ENCODE peak calls at places on chromosomes 13 and 19, in nine cellular contexts. One of them, this sample, is unnamed.

GRCh38 chr19:18000480-18000980 is 7.4 kb upstream of the ARRDC2 start:
- DNase-seq in GM18507: no peak
- DNase-seq in HFFc6: no peak
- DNase-seq in naive thymus-derived CD8-positive, alpha-beta T cell: no peak
- DNase-seq in amygdala: no peak
- DNase-seq in ecto neural progenitor cell: no peak
- DNase-seq in fibroblast of gingiva: no peak
- DNase-seq in WTC11: no peak
- DNase-seq in prostate gland: no peak
- DNase-seq in this sample: no peak

GRCh38 chr13:110341445-110342247 is 34.6 kb downstream of the COL4A2 start:
- DNase-seq in GM18507: no peak
- DNase-seq in HFFc6: no peak
- DNase-seq in naive thymus-derived CD8-positive, alpha-beta T cell: no peak
- DNase-seq in amygdala: no peak
- DNase-seq in ecto neural progenitor cell: no peak
- DNase-seq in fibroblast of gingiva: no peak
- DNase-seq in WTC11: no peak
- DNase-seq in prostate gland: no peak
- DNase-seq in this sample: no peak

GRCh38 chr19:1837625-1838105 is 10.6 kb downstream of the REXO1 start:
- DNase-seq in GM18507: peak; percentile 70
- DNase-seq in HFFc6: no peak
- DNase-seq in naive thymus-derived CD8-positive, alpha-beta T cell: no peak
- DNase-seq in amygdala: no peak
- DNase-seq in ecto neural progenitor cell: peak; percentile 83
- DNase-seq in fibroblast of gingiva: no peak
- DNase-seq in WTC11: peak; percentile 88
- DNase-seq in prostate gland: no peak
- DNase-seq in this sample: no peak

GRCh38 chr13:31767175-31767900 is 28.0 kb downstream of the RXFP2 start:
- DNase-seq in GM18507: no peak
- DNase-seq in HFFc6: peak; percentile 87
- DNase-seq in naive thymus-derived CD8-positive, alpha-beta T cell: no peak
- DNase-seq in amygdala: no peak
- DNase-seq in ecto neural progenitor cell: no peak
- DNase-seq in fibroblast of gingiva: peak; percentile 84
- DNase-seq in WTC11: no peak
- DNase-seq in prostate gland: no peak
- DNase-seq in this sample: no peak

GRCh38 chr19:31107096-31107495 is 242.1 kb downstream of the TSHZ3 start:
- DNase-seq in GM18507: no peak
- DNase-seq in HFFc6: no peak
- DNase-seq in naive thymus-derived CD8-positive, alpha-beta T cell: no peak
- DNase-seq in amygdala: no peak
- DNase-seq in ecto neural progenitor cell: no peak
- DNase-seq in fibroblast of gingiva: no peak
- DNase-seq in WTC11: no peak
- DNase-seq in prostate gland: no peak
- DNase-seq in this sample: no peak

GRCh38 chr19:48738557-48739399 is 1.6 kb downstream of the RASIP1 start:
- DNase-seq in GM18507: peak; percentile 97
- DNase-seq in HFFc6: peak; percentile 63
- DNase-seq in naive thymus-derived CD8-positive, alpha-beta T cell: peak; percentile 86
- DNase-seq in amygdala: peak; percentile 59
- DNase-seq in ecto neural progenitor cell: peak; percentile 100
- DNase-seq in fibroblast of gingiva: peak; percentile 54
- DNase-seq in WTC11: peak; percentile 99
- DNase-seq in prostate gland: peak; percentile 94
- DNase-seq in this sample: peak; percentile 96

GRCh38 chr13:33150146-33150545 is 133.9 kb downstream of the KL start:
- DNase-seq in GM18507: no peak
- DNase-seq in HFFc6: no peak
- DNase-seq in naive thymus-derived CD8-positive, alpha-beta T cell: no peak
- DNase-seq in amygdala: no peak
- DNase-seq in ecto neural progenitor cell: no peak
- DNase-seq in fibroblast of gingiva: peak; percentile 26
- DNase-seq in WTC11: no peak
- DNase-seq in prostate gland: no peak
- DNase-seq in this sample: no peak

GRCh38 chr13:51838235-51838846 is 6.6 kb downstream of the TMEM272 start:
- DNase-seq in GM18507: no peak
- DNase-seq in HFFc6: peak; percentile 47
- DNase-seq in naive thymus-derived CD8-positive, alpha-beta T cell: no peak
- DNase-seq in amygdala: no peak
- DNase-seq in ecto neural progenitor cell: peak; percentile 32
- DNase-seq in fibroblast of gingiva: peak; percentile 36
- DNase-seq in WTC11: no peak
- DNase-seq in prostate gland: no peak
- DNase-seq in this sample: no peak

GRCh38 chr13:92537485-92537884 is 689.1 kb upstream of the GPC6 start:
- DNase-seq in GM18507: no peak
- DNase-seq in HFFc6: no peak
- DNase-seq in naive thymus-derived CD8-positive, alpha-beta T cell: no peak
- DNase-seq in amygdala: no peak
- DNase-seq in ecto neural progenitor cell: no peak
- DNase-seq in fibroblast of gingiva: no peak
- DNase-seq in WTC11: no peak
- DNase-seq in prostate gland: no peak
- DNase-seq in this sample: no peak

GRCh38 chr13:50588736-50589135 is 254.8 kb downstream of the DLEU7 start:
- DNase-seq in GM18507: no peak
- DNase-seq in HFFc6: no peak
- DNase-seq in naive thymus-derived CD8-positive, alpha-beta T cell: no peak
- DNase-seq in amygdala: no peak
- DNase-seq in ecto neural progenitor cell: no peak
- DNase-seq in fibroblast of gingiva: no peak
- DNase-seq in WTC11: no peak
- DNase-seq in prostate gland: no peak
- DNase-seq in this sample: no peak

GRCh38 chr19:51703655-51704515 is 10.8 kb downstream of the SPACA6 start:
- DNase-seq in GM18507: peak; percentile 96
- DNase-seq in HFFc6: peak; percentile 82
- DNase-seq in naive thymus-derived CD8-positive, alpha-beta T cell: peak; percentile 93
- DNase-seq in amygdala: peak; percentile 81
- DNase-seq in ecto neural progenitor cell: peak; percentile 96
- DNase-seq in fibroblast of gingiva: peak; percentile 94
- DNase-seq in WTC11: peak; percentile 97
- DNase-seq in prostate gland: peak; percentile 97
- DNase-seq in this sample: peak; percentile 98

GRCh38 chr19:50629801-50630200 is 9.9 kb downstream of the SYT3 start:
- DNase-seq in GM18507: no peak
- DNase-seq in HFFc6: no peak
- DNase-seq in naive thymus-derived CD8-positive, alpha-beta T cell: no peak
- DNase-seq in amygdala: no peak
- DNase-seq in ecto neural progenitor cell: no peak
- DNase-seq in fibroblast of gingiva: no peak
- DNase-seq in WTC11: no peak
- DNase-seq in prostate gland: no peak
- DNase-seq in this sample: no peak

GRCh38 chr13:21675095-21676007 is 4.5 kb downstream of the FGF9 start:
- DNase-seq in GM18507: no peak
- DNase-seq in HFFc6: no peak
- DNase-seq in naive thymus-derived CD8-positive, alpha-beta T cell: peak; percentile 24
- DNase-seq in amygdala: no peak
- DNase-seq in ecto neural progenitor cell: peak; percentile 56
- DNase-seq in fibroblast of gingiva: no peak
- DNase-seq in WTC11: peak; percentile 57
- DNase-seq in prostate gland: no peak
- DNase-seq in this sample: peak; percentile 50

GRCh38 chr19:46551175-46551574 is 50.0 kb upstream of the CALM3 start:
- DNase-seq in GM18507: no peak
- DNase-seq in HFFc6: no peak
- DNase-seq in naive thymus-derived CD8-positive, alpha-beta T cell: no peak
- DNase-seq in amygdala: no peak
- DNase-seq in ecto neural progenitor cell: no peak
- DNase-seq in fibroblast of gingiva: no peak
- DNase-seq in WTC11: no peak
- DNase-seq in prostate gland: no peak
- DNase-seq in this sample: no peak

GRCh38 chr19:1400281-1401137 is 833 bp downstream of the GAMT start:
- DNase-seq in GM18507: no peak
- DNase-seq in HFFc6: peak; percentile 27
- DNase-seq in naive thymus-derived CD8-positive, alpha-beta T cell: no peak
- DNase-seq in amygdala: no peak
- DNase-seq in ecto neural progenitor cell: no peak
- DNase-seq in fibroblast of gingiva: no peak
- DNase-seq in WTC11: no peak
- DNase-seq in prostate gland: no peak
- DNase-seq in this sample: peak; percentile 69

GRCh38 chr19:57850553-57851017 is 926 bp downstream of the ZNF587 start:
- DNase-seq in GM18507: no peak
- DNase-seq in HFFc6: peak; percentile 42
- DNase-seq in naive thymus-derived CD8-positive, alpha-beta T cell: no peak
- DNase-seq in amygdala: no peak
- DNase-seq in ecto neural progenitor cell: peak; percentile 55
- DNase-seq in fibroblast of gingiva: no peak
- DNase-seq in WTC11: peak; percentile 36
- DNase-seq in prostate gland: peak; percentile 30
- DNase-seq in this sample: no peak

GRCh38 chr13:64579331-64579730 is 2650.8 kb downstream of the PCDH9 start:
- DNase-seq in GM18507: no peak
- DNase-seq in HFFc6: no peak
- DNase-seq in naive thymus-derived CD8-positive, alpha-beta T cell: no peak
- DNase-seq in amygdala: no peak
- DNase-seq in ecto neural progenitor cell: no peak
- DNase-seq in fibroblast of gingiva: no peak
- DNase-seq in WTC11: no peak
- DNase-seq in prostate gland: no peak
- DNase-seq in this sample: no peak

GRCh38 chr19:48807590-48808308 is 3.1 kb downstream of the BCAT2 start:
- DNase-seq in GM18507: no peak
- DNase-seq in HFFc6: no peak
- DNase-seq in naive thymus-derived CD8-positive, alpha-beta T cell: no peak
- DNase-seq in amygdala: no peak
- DNase-seq in ecto neural progenitor cell: peak; percentile 56
- DNase-seq in fibroblast of gingiva: no peak
- DNase-seq in WTC11: peak; percentile 44
- DNase-seq in prostate gland: no peak
- DNase-seq in this sample: peak; percentile 18

GRCh38 chr19:9323919-9324583 is at the start of gene ZNF559:
- DNase-seq in GM18507: peak; percentile 78
- DNase-seq in HFFc6: peak; percentile 91
- DNase-seq in naive thymus-derived CD8-positive, alpha-beta T cell: peak; percentile 95
- DNase-seq in amygdala: peak; percentile 50
- DNase-seq in ecto neural progenitor cell: peak; percentile 98
- DNase-seq in fibroblast of gingiva: peak; percentile 95
- DNase-seq in WTC11: peak; percentile 89
- DNase-seq in prostate gland: peak; percentile 89
- DNase-seq in this sample: peak; percentile 84

GRCh38 chr13:92355213-92355612 is 871.4 kb upstream of the GPC6 start:
- DNase-seq in GM18507: no peak
- DNase-seq in HFFc6: no peak
- DNase-seq in naive thymus-derived CD8-positive, alpha-beta T cell: no peak
- DNase-seq in amygdala: no peak
- DNase-seq in ecto neural progenitor cell: no peak
- DNase-seq in fibroblast of gingiva: no peak
- DNase-seq in WTC11: peak; percentile 42
- DNase-seq in prostate gland: peak; percentile 11
- DNase-seq in this sample: no peak

GRCh38 chr13:39656325-39656677 is 839 bp downstream of the COG6 start:
- DNase-seq in GM18507: no peak
- DNase-seq in HFFc6: no peak
- DNase-seq in naive thymus-derived CD8-positive, alpha-beta T cell: no peak
- DNase-seq in amygdala: no peak
- DNase-seq in ecto neural progenitor cell: no peak
- DNase-seq in fibroblast of gingiva: no peak
- DNase-seq in WTC11: no peak
- DNase-seq in prostate gland: no peak
- DNase-seq in this sample: no peak

GRCh38 chr19:961866-962620 is 22.1 kb upstream of the WDR18 start:
- DNase-seq in GM18507: no peak
- DNase-seq in HFFc6: peak; percentile 19
- DNase-seq in naive thymus-derived CD8-positive, alpha-beta T cell: no peak
- DNase-seq in amygdala: no peak
- DNase-seq in ecto neural progenitor cell: no peak
- DNase-seq in fibroblast of gingiva: no peak
- DNase-seq in WTC11: no peak
- DNase-seq in prostate gland: no peak
- DNase-seq in this sample: no peak

GRCh38 chr19:15989889-15990288 is 41.1 kb downstream of the OR10H4 start:
- DNase-seq in GM18507: no peak
- DNase-seq in HFFc6: no peak
- DNase-seq in naive thymus-derived CD8-positive, alpha-beta T cell: no peak
- DNase-seq in amygdala: no peak
- DNase-seq in ecto neural progenitor cell: no peak
- DNase-seq in fibroblast of gingiva: no peak
- DNase-seq in WTC11: no peak
- DNase-seq in prostate gland: no peak
- DNase-seq in this sample: no peak

GRCh38 chr13:112740502-112741131 is 50.8 kb downstream of the ATP11A start:
- DNase-seq in GM18507: no peak
- DNase-seq in HFFc6: peak; percentile 47
- DNase-seq in naive thymus-derived CD8-positive, alpha-beta T cell: no peak
- DNase-seq in amygdala: no peak
- DNase-seq in ecto neural progenitor cell: no peak
- DNase-seq in fibroblast of gingiva: peak; percentile 95
- DNase-seq in WTC11: no peak
- DNase-seq in prostate gland: no peak
- DNase-seq in this sample: no peak

GRCh38 chr13:28237944-28238343 is 99.6 kb downstream of the PAN3 start:
- DNase-seq in GM18507: no peak
- DNase-seq in HFFc6: no peak
- DNase-seq in naive thymus-derived CD8-positive, alpha-beta T cell: no peak
- DNase-seq in amygdala: no peak
- DNase-seq in ecto neural progenitor cell: no peak
- DNase-seq in fibroblast of gingiva: no peak
- DNase-seq in WTC11: no peak
- DNase-seq in prostate gland: no peak
- DNase-seq in this sample: no peak

This sample was measured in frontal cortex.